ENCODE peak calls at places on chromosome 18, in seven cellular contexts. C, T, Z, G, L, K and N are unnamed samples.

GRCh38 chr18:11909597-11910026 is 1.5 kb upstream of the MPPE1 start:
- DNase-seq in C (peak), L (peak), G (no peak), T (no peak), K (no peak), Z (no peak), N (peak)

GRCh38 chr18:70195852-70196434 is 9.5 kb downstream of the RTTN start:
- DNase-seq in C (peak), T (peak), G (no peak), Z (no peak), K (peak), L (peak), N (peak)

GRCh38 chr18:5196253-5197031 is 615 bp downstream of the AKAIN1 start:
- DNase-seq in L (no peak), C (no peak), K (peak), T (peak), G (no peak), Z (peak), N (no peak)

GRCh38 chr18:9918016-9918680 is 4.3 kb downstream of the VAPA start:
- DNase-seq in Z (no peak), G (no peak), K (no peak), T (peak), C (peak), L (peak), N (peak)

GRCh38 chr18:76275913-76276312 is 219.1 kb downstream of the ZNF516 start:
- DNase-seq in G (no peak), T (no peak), K (no peak), C (no peak), Z (no peak), L (no peak), N (no peak)

GRCh38 chr18:12288406-12288762 is 19.7 kb upstream of the TUBB6 start:
- DNase-seq in Z (no peak), T (peak), G (no peak), K (no peak), L (peak), C (no peak), N (no peak)

GRCh38 chr18:49931179-49931578 is 117.8 kb upstream of the ACAA2 start:
- DNase-seq in K (no peak), T (no peak), G (no peak), C (no peak), Z (no peak), L (no peak), N (no peak)

GRCh38 chr18:76426738-76427305 is 68.2 kb downstream of the ZNF516 start:
- DNase-seq in G (no peak), K (peak), T (peak), Z (peak), L (peak), C (no peak), N (peak)

GRCh38 chr18:51028201-51028805 is 1.7 kb upstream of the SMAD4 start:
- DNase-seq in T (peak), G (no peak), Z (no peak), L (peak), K (no peak), C (peak), N (no peak)

GRCh38 chr18:60259052-60259681 is 113.4 kb downstream of the MC4R start:
- DNase-seq in G (no peak), Z (no peak), C (peak), L (no peak), K (no peak), T (no peak), N (peak)

GRCh38 chr18:56576826-56577573 is 61.4 kb downstream of the TXNL1 start:
- DNase-seq in L (no peak), G (no peak), K (no peak), T (peak), Z (no peak), C (peak), N (peak)

GRCh38 chr18:69838620-69839411 is 108.9 kb downstream of the CD226 start:
- DNase-seq in L (no peak), K (no peak), T (peak), Z (peak), C (no peak), G (peak), N (no peak)

GRCh38 chr18:28208712-28209265 is 31.9 kb upstream of the CDH2 start:
- DNase-seq in T (no peak), L (no peak), C (no peak), Z (no peak), G (no peak), K (no peak), N (no peak)

GRCh38 chr18:63859781-63860535 is 27.5 kb upstream of the SERPINB2 start:
- DNase-seq in K (no peak), Z (no peak), C (no peak), T (no peak), L (peak), G (no peak), N (no peak)

DNA sequence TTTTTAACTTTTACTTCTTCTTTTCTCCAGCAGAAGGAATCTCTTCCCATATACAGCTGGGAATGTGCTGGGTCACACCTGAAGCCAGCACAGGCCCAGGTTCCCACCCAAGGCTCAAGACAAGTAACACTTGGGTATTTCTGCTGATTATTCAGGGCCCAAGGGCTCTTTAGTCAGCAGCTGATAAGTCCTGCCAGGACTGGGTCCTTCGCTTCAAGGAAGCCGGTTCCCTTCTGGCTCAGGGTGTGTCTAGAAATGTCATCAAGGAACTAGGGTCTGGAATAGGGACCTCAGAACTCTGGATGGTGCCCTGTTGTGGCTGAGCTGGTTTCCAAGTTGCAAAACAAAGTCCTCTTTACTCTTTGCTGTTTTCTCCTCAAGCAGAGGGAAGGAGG is 27.0 kb upstream of the SERPINB2 start:
- DNase-seq in C (no peak), L (peak), K (no peak), T (no peak), G (no peak), Z (no peak), N (no peak)
- H4K8ac ChIP-seq in C (no peak), L (no peak), K (no peak), T (no peak), G (no peak), Z (no peak), N (no peak)

GRCh38 chr18:26190506-26190905 is 35.7 kb upstream of the TAF4B start:
- DNase-seq in G (no peak), C (no peak), K (no peak), T (no peak), Z (no peak), L (no peak), N (no peak)

GRCh38 chr18:26192233-26192632 is 34.0 kb upstream of the TAF4B start:
- DNase-seq in K (no peak), L (no peak), Z (no peak), T (no peak), C (no peak), G (no peak), N (no peak)
- H2BK120ac ChIP-seq in K (no peak), L (no peak), Z (no peak), T (no peak), C (no peak), G (no peak), N (no peak)

DNA sequence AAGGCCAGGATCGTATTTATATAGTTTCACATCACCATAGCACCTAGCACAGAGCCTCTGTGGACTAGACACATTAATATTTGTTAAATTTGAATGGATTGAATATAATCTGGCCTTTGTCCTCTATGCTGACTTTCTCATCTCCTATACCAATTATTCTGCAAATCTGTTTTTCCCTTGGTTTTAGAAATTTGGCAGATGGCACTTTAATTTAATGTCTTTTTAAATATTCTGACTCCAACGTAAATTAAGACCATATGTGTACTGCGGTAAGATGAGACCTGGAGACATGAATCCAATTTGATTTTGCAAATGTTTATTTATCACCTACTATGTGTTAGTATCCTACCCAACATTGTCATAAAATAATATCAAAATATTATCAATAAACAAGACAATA is 1281.9 kb upstream of the PIK3C3 start:
- DNase-seq in L (no peak), G (no peak), C (no peak), K (no peak), Z (no peak), T (no peak), N (no peak)
- H4K8ac ChIP-seq in L (no peak), G (no peak), C (no peak), K (no peak), Z (no peak), T (no peak), N (no peak)

GRCh38 chr18:13635046-13635445 is 91.3 kb downstream of the FAM210A start:
- DNase-seq in G (no peak), C (no peak), Z (no peak), L (no peak), T (no peak), K (no peak), N (no peak)
- H2BK120ac ChIP-seq in G (no peak), C (no peak), Z (no peak), L (no peak), T (no peak), K (no peak), N (no peak)

DNA sequence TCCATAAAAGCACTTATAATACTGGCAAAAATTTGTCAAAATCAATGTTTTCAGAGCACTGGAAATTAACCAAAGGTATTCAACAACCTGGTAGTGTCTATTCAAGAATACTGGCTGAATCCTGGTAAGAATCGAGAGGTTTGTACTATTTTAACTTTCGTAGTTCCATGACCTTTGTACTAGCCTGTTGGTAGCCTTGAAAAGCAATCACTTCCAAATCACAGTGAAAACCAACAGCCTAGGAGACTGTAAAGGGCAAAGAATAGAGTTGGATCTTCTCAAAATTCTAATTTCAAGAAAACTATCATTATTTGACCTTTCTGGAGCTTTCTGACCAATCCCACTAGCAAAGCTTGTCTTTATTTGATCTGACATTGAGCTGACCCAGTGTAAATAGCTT is 64.8 kb upstream of the CCDC178 start:
- DNase-seq in L (no peak), Z (no peak), G (no peak), C (no peak), K (no peak), T (no peak), N (no peak)
- H4K8ac ChIP-seq in L (no peak), Z (no peak), G (no peak), C (no peak), K (no peak), T (no peak), N (no peak)

GRCh38 chr18:8778386-8778785 is 73.0 kb downstream of the MTCL1 start:
- DNase-seq in C (no peak), K (no peak), Z (no peak), L (no peak), G (no peak), T (peak), N (no peak)
- H2BK120ac ChIP-seq in C (no peak), K (no peak), Z (no peak), L (no peak), G (no peak), T (no peak), N (no peak)

GRCh38 chr18:32011193-32011592 is 7.4 kb upstream of the RNF125 start:
- DNase-seq in G (no peak), Z (no peak), K (no peak), L (no peak), T (no peak), C (no peak), N (no peak)
- H4K8ac ChIP-seq in G (no peak), Z (no peak), K (no peak), L (no peak), T (no peak), C (no peak), N (no peak)

GRCh38 chr18:57863706-57864105 is 60.6 kb upstream of the ATP8B1 start:
- DNase-seq in L (peak), C (peak), Z (no peak), K (no peak), T (no peak), G (no peak), N (no peak)
- H2BK120ac ChIP-seq in L (no peak), C (no peak), Z (no peak), K (no peak), T (no peak), G (no peak), N (no peak)